ENCODE peak calls at places on chromosomes 3 and 15, in nine cellular contexts. G is ascending aorta, E is Calu3, Y is AG09319, C is prostate gland, U is heart left ventricle, P is dorsolateral prefrontal cortex, T is choroid plexus epithelial cell, F is astrocyte of the cerebellum. H is an unnamed sample.
A peak's percentile ranks its signal among the peaks of the same experiment; 100 is the strongest.

GRCh38 chr3:72255736-72256559 is 471.0 kb upstream of the PROK2 start:
- DNase-seq in G (no peak), E (peak; percentile 58), Y (no peak), C (peak; percentile 84), U (peak; percentile 44), P (no peak), T (peak; percentile 26), F (no peak), H (no peak)

GRCh38 chr3:18234717-18235335 is 190.3 kb downstream of the SATB1 start:
- DNase-seq in G (no peak), E (no peak), Y (no peak), C (no peak), U (peak; percentile 31), P (no peak), T (peak; percentile 13), F (no peak), H (no peak)

GRCh38 chr15:35925634-35926380 is 379.8 kb upstream of the DPH6 start:
- DNase-seq in G (no peak), E (no peak), Y (no peak), C (no peak), U (no peak), P (no peak), T (peak; percentile 62), F (no peak), H (no peak)

GRCh38 chr3:150240891-150241290 is 167.2 kb upstream of the TSC22D2 start:
- DNase-seq in G (no peak), E (no peak), Y (no peak), C (no peak), U (no peak), P (no peak), T (no peak), F (no peak), H (no peak)

GRCh38 chr15:24823473-24823872 is 131.3 kb upstream of the SNRPN start:
- DNase-seq in G (no peak), E (no peak), Y (no peak), C (no peak), U (peak; percentile 20), P (peak; percentile 4), T (no peak), F (no peak), H (peak; percentile 74)

GRCh38 chr15:43370310-43370974 is 401 bp downstream of the ZSCAN29 start:
- DNase-seq in G (no peak), E (no peak), Y (no peak), C (no peak), U (peak; percentile 18), P (peak; percentile 16), T (peak; percentile 43), F (no peak), H (peak; percentile 27)

GRCh38 chr3:150248116-150248864 is 159.8 kb upstream of the TSC22D2 start:
- DNase-seq in G (no peak), E (no peak), Y (no peak), C (no peak), U (no peak), P (no peak), T (peak; percentile 90), F (peak; percentile 90), H (no peak)

GRCh38 chr3:33439421-33440327 is 531 bp downstream of the UBP1 start:
- DNase-seq in G (peak; percentile 24), E (peak; percentile 74), Y (no peak), C (peak; percentile 39), U (peak; percentile 45), P (peak; percentile 32), T (peak; percentile 42), F (no peak), H (peak; percentile 44)

GRCh38 chr15:74613089-74613952 is 2.3 kb upstream of the CLK3 start:
- DNase-seq in G (no peak), E (no peak), Y (no peak), C (no peak), U (no peak), P (no peak), T (no peak), F (no peak), H (no peak)

DNA sequence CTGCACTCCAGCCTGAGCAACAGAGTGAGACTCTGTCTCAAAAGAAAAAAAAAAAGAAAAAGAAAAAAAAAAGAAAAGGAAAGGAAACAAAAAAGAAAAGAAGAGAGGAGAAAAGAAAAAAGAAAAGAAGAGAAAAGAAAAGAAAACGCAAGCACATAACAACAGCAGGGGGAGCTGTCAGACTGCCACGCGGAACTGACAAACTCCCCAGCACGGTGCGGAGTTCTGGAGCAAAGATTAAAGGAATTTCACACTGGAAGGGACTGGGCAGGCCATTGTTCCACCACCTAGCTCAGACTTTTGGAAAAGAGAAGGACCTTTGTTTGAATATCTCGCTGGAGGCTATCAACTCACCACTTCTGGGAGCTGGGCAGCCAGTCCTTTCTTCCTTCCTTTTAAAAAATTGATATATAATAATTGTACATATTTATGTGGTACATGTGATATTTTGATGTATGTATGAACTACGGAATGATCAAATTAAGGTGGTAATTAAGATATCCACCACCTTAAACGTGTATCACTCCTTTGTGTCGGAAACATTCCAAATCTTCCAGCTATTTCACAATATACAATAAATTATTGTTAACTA is 40.5 kb downstream of the DPPA2 start:
- DNase-seq in G (no peak), E (peak; percentile 66), Y (peak; percentile 1), C (no peak), U (no peak), P (no peak), T (peak; percentile 77), F (peak; percentile 33), H (peak; percentile 58)
- TF ChIP-seq CTCF in G (peak; percentile 75), E (peak; percentile 66), Y (peak; percentile 59), C (no peak), U (peak; percentile 65), P (peak; percentile 56), T (peak; percentile 89), F (peak; percentile 75), H (peak; percentile 82)

DNA sequence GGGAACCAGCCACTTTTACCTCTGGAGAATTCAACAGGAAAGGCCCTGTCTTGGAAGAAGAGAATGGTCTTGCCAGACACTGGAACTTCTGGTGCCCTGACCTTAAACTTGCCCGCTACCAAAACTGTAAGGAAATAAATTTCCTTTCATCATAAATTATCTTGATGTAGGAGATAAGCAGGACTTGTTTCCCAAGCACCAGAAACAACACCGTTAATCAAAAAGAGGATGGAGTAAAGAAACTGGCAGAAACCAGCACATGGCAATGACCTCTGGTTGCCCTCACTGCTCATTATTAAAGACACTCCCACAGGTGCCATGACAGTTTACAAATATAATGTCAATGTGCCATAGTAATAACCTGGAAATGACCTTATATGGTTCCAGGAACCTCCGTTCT is 426.1 kb downstream of the EDEM1 start:
- DNase-seq in G (no peak), E (no peak), Y (no peak), C (no peak), U (no peak), P (no peak), T (no peak), F (no peak), H (no peak)
- TF ChIP-seq CTCF in G (no peak), E (no peak), Y (no peak), C (no peak), U (no peak), P (no peak), T (no peak), F (no peak), H (no peak)

GRCh38 chr3:193782280-193782654 is 189.3 kb downstream of the OPA1 start:
- DNase-seq in G (no peak), E (peak; percentile 91), Y (no peak), C (peak; percentile 34), U (no peak), P (no peak), T (peak; percentile 30), F (no peak), H (no peak)
- TF ChIP-seq CTCF in G (no peak), E (no peak), Y (no peak), C (no peak), U (no peak), P (no peak), T (no peak), F (no peak), H (no peak)

GRCh38 chr3:139024968-139025367 is 4.2 kb upstream of the PRR23B start:
- DNase-seq in G (no peak), E (no peak), Y (no peak), C (no peak), U (no peak), P (no peak), T (no peak), F (no peak), H (no peak)

GRCh38 chr3:139016430-139017048 is 4.2 kb downstream of the PRR23B start:
- DNase-seq in G (no peak), E (peak; percentile 44), Y (no peak), C (no peak), U (no peak), P (no peak), T (no peak), F (no peak), H (no peak)

GRCh38 chr3:139020036-139020867 is 474 bp downstream of the PRR23B start:
- DNase-seq in G (no peak), E (no peak), Y (no peak), C (no peak), U (no peak), P (no peak), T (no peak), F (no peak), H (no peak)

DNA sequence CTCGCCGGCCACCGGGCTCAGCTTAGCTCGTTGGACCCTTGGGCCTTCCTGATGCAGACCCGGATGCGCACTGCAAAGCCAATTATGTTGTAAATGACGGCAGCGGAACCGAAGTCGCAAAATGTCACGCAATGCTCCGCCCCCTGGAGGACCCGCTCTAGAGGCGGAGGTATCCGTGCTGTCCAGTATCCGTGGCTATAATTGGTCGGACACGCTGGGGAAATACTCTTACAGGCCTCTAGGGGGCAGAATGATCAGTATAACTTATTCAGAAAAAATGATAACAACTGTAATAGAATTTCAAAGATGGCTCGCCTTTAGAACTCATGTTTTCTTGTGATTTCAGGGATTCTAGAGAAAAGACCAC is at the start of gene PRR23B:
- DNase-seq in G (no peak), E (no peak), Y (no peak), C (no peak), U (no peak), P (no peak), T (no peak), F (no peak), H (no peak)
- TF ChIP-seq CTCF in G (no peak), E (no peak), Y (no peak), C (no peak), U (no peak), P (no peak), T (peak; percentile 22), F (no peak), H (peak; percentile 34)